ENCODE peak calls at places on chromosomes 6 and 20, in ten cellular contexts. F is OCI-LY7, X is MM.1S, B is foreskin fibroblast, V is breast epithelium, P is IMR-90, O is spleen, L is choroid plexus epithelial cell, Z is endothelial cell, M is omental fat pad. U is an unnamed sample.

GRCh38 chr6:49551126-49551865 is 828 bp downstream of the C6orf141 start:
- DNase-seq in F (no peak), X (no peak), B (no peak), V (no peak), P (no peak), O (no peak), L (peak; percentile 18), Z (peak; percentile 34), M (no peak), U (no peak)

GRCh38 chr6:140445474-140446004 is 1071.1 kb upstream of the CITED2 start:
- DNase-seq in F (no peak), X (no peak), B (peak; percentile 62), V (no peak), P (peak; percentile 53), O (no peak), L (peak; percentile 86), Z (no peak), M (no peak), U (no peak)

GRCh38 chr20:24917797-24918578 is 31.1 kb upstream of the CST7 start:
- DNase-seq in F (peak; percentile 50), X (peak; percentile 66), B (peak; percentile 51), V (peak; percentile 66), P (peak; percentile 58), O (peak; percentile 86), L (peak; percentile 82), Z (peak; percentile 75), M (peak; percentile 39), U (peak; percentile 81)

GRCh38 chr20:20465259-20465658 is 97.4 kb downstream of the INSM1 start:
- DNase-seq in F (peak; percentile 13), X (no peak), B (no peak), V (no peak), P (no peak), O (no peak), L (peak; percentile 31), Z (peak; percentile 14), M (no peak), U (no peak)

GRCh38 chr6:112431803-112432202 is 84.7 kb downstream of the RFPL4B start:
- DNase-seq in F (no peak), X (no peak), B (no peak), V (no peak), P (no peak), O (no peak), L (no peak), Z (no peak), M (no peak), U (no peak)

GRCh38 chr6:168603234-168603633 is 162.2 kb downstream of the SMOC2 start:
- DNase-seq in F (no peak), X (no peak), B (no peak), V (no peak), P (no peak), O (no peak), L (no peak), Z (no peak), M (no peak), U (no peak)

GRCh38 chr6:6230286-6230685 is 90.2 kb downstream of the F13A1 start:
- DNase-seq in F (peak; percentile 44), X (peak; percentile 44), B (no peak), V (no peak), P (no peak), O (no peak), L (no peak), Z (no peak), M (no peak), U (no peak)

GRCh38 chr20:23145281-23145700 is 59.2 kb upstream of the CD93 start:
- DNase-seq in F (no peak), X (no peak), B (peak; percentile 98), V (no peak), P (peak; percentile 56), O (no peak), L (peak; percentile 94), Z (no peak), M (no peak), U (no peak)

GRCh38 chr6:135325624-135326424 is 144.7 kb downstream of the MYB start:
- DNase-seq in F (no peak), X (no peak), B (peak; percentile 4), V (no peak), P (no peak), O (no peak), L (peak; percentile 62), Z (no peak), M (no peak), U (no peak)

GRCh38 chr6:6684365-6684833 is 95.9 kb downstream of the LY86 start:
- DNase-seq in F (no peak), X (no peak), B (no peak), V (no peak), P (no peak), O (no peak), L (no peak), Z (no peak), M (no peak), U (no peak)

GRCh38 chr20:58710481-58711265 is 18.1 kb downstream of the NPEPL1 start:
- DNase-seq in F (no peak), X (no peak), B (no peak), V (no peak), P (no peak), O (peak; percentile 54), L (no peak), Z (peak; percentile 2), M (no peak), U (peak; percentile 10)

GRCh38 chr6:40788661-40789111 is 201.5 kb upstream of the LRFN2 start:
- DNase-seq in F (no peak), X (no peak), B (no peak), V (no peak), P (no peak), O (no peak), L (no peak), Z (no peak), M (no peak), U (no peak)

GRCh38 chr6:125588268-125588667 is 161.2 kb upstream of the HEY2 start:
- DNase-seq in F (no peak), X (no peak), B (no peak), V (no peak), P (no peak), O (no peak), L (no peak), Z (no peak), M (no peak), U (no peak)

GRCh38 chr6:30611856-30612194 is 5.2 kb downstream of the PPP1R10 start:
- DNase-seq in F (no peak), X (no peak), B (no peak), V (no peak), P (no peak), O (no peak), L (no peak), Z (no peak), M (no peak), U (no peak)

GRCh38 chr6:30611150-30611855 is 5.7 kb downstream of the PPP1R10 start:
- DNase-seq in F (no peak), X (no peak), B (no peak), V (no peak), P (no peak), O (no peak), L (peak; percentile 27), Z (no peak), M (no peak), U (no peak)

GRCh38 chr6:30613251-30614043 is 3.6 kb downstream of the PPP1R10 start:
- DNase-seq in F (no peak), X (no peak), B (no peak), V (no peak), P (peak; percentile 52), O (no peak), L (peak; percentile 47), Z (no peak), M (no peak), U (no peak)

GRCh38 chr6:30612687-30613248 is 4.3 kb downstream of the PPP1R10 start:
- DNase-seq in F (no peak), X (no peak), B (peak; percentile 42), V (no peak), P (peak; percentile 58), O (no peak), L (peak; percentile 81), Z (no peak), M (no peak), U (no peak)

DNA sequence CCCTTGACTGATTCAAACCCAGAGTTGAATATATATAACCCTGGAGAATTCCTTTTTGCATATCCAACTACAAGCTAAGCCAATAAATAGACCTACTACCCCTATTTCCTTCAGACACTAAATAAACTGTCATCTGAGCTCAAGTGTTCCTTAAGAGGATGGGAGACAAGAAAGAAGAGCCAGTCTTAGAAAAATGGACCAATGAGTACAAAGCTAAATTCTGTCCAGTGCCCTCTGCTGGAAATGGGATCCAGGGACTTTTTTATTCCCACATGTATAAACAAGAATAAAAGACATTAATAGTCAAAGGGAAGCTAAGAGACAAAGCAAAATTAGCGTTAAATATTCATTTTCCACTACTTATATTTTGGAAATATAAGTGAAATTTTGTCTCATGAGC is 4.8 kb downstream of the PPP1R10 start:
- DNase-seq in F (no peak), X (no peak), B (peak; percentile 39), V (no peak), P (peak; percentile 57), O (no peak), L (peak; percentile 61), Z (no peak), M (no peak), U (no peak)
- TF ChIP-seq CTCF in F (peak; percentile 63), X (peak; percentile 11), B (peak; percentile 35), V (no peak), P (peak; percentile 45), O (no peak), L (peak; percentile 56), Z (peak; percentile 26), M (no peak), U (no peak)

GRCh38 chr6:29702519-29703103 is 20.6 kb upstream of the HLA-F start:
- DNase-seq in F (peak; percentile 43), X (no peak), B (no peak), V (no peak), P (no peak), O (peak; percentile 94), L (peak; percentile 13), Z (peak; percentile 82), M (no peak), U (no peak)
- TF ChIP-seq CTCF in F (peak; percentile 77), X (peak; percentile 54), B (peak; percentile 69), V (peak; percentile 19), P (peak; percentile 37), O (peak; percentile 52), L (peak; percentile 57), Z (peak; percentile 72), M (no peak), U (peak; percentile 67)

DNA sequence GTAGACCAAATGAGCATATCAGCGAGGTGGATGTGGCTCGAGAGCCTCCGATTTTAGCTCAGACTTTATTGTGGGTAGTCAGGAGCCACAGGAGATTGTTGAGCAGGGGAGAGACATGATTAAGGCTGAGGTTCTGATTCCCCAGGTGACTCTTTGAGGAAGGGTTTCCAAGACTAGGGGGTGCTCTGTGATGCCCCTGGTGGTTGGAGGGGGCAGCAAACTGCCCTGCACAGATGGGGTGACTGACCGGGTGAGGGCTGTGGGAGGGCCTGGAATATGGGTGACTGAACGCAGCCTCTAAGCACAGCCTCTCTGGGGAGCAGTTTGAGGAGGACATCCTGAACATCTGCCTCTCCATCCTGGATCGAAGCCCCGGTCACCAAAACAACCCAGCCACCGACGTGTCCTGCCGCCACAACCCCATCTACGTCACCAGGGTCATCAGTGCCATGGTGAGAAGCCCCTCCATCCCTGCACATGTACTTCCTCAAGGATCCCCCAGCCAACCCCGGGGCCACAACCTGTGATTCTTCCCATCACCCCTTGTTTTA is 17.0 kb downstream of the TGM6 start:
- DNase-seq in F (no peak), X (no peak), B (no peak), V (no peak), P (no peak), O (no peak), L (no peak), Z (no peak), M (no peak), U (no peak)
- TF ChIP-seq CTCF in F (peak; percentile 51), X (peak; percentile 16), B (no peak), V (no peak), P (no peak), O (no peak), L (no peak), Z (no peak), M (no peak), U (no peak)

GRCh38 chr20:32566379-32567374 is 18.5 kb downstream of the NOL4L start:
- DNase-seq in F (no peak), X (no peak), B (no peak), V (no peak), P (no peak), O (no peak), L (no peak), Z (no peak), M (no peak), U (no peak)
- TF ChIP-seq CTCF in F (no peak), X (no peak), B (no peak), V (no peak), P (no peak), O (no peak), L (no peak), Z (no peak), M (no peak), U (no peak)

U was measured in mesothelial cell of epicardium.